ENCODE peak calls at places on chromosome 13, in nine cellular contexts. One of them, this sample, is unnamed.

GRCh38 chr13:105817011-105817410 is 718.5 kb downstream of the EFNB2 start:
- DNase-seq in AG10803: no peak
- DNase-seq in dorsolateral prefrontal cortex: no peak
- DNase-seq in thoracic aorta: no peak
- DNase-seq in IMR-90: no peak
- DNase-seq in hepatocyte: peak
- DNase-seq in AG09309: no peak
- DNase-seq in tibial artery: no peak
- DNase-seq in ovary: no peak
- DNase-seq in this sample: no peak

GRCh38 chr13:57824121-57824520 is 192.6 kb downstream of the PCDH17 start:
- DNase-seq in thoracic aorta: no peak
- DNase-seq in AG09309: no peak
- DNase-seq in ovary: no peak
- DNase-seq in dorsolateral prefrontal cortex: no peak
- DNase-seq in tibial artery: no peak
- DNase-seq in AG10803: no peak
- DNase-seq in IMR-90: no peak
- DNase-seq in hepatocyte: peak
- DNase-seq in this sample: no peak

GRCh38 chr13:32910530-32910929 is 105.7 kb upstream of the KL start:
- DNase-seq in dorsolateral prefrontal cortex: no peak
- DNase-seq in hepatocyte: no peak
- DNase-seq in tibial artery: no peak
- DNase-seq in IMR-90: no peak
- DNase-seq in ovary: no peak
- DNase-seq in AG09309: no peak
- DNase-seq in AG10803: peak
- DNase-seq in thoracic aorta: no peak
- DNase-seq in this sample: no peak

GRCh38 chr13:74210693-74211393 is 76.6 kb upstream of the KLF12 start:
- DNase-seq in AG09309: peak
- DNase-seq in dorsolateral prefrontal cortex: no peak
- DNase-seq in AG10803: peak
- DNase-seq in ovary: no peak
- DNase-seq in tibial artery: peak
- DNase-seq in IMR-90: peak
- DNase-seq in hepatocyte: peak
- DNase-seq in thoracic aorta: peak
- DNase-seq in this sample: peak

GRCh38 chr13:94329754-94330551 is 149.5 kb downstream of the DCT start:
- DNase-seq in IMR-90: peak
- DNase-seq in dorsolateral prefrontal cortex: no peak
- DNase-seq in ovary: peak
- DNase-seq in hepatocyte: peak
- DNase-seq in AG09309: peak
- DNase-seq in tibial artery: no peak
- DNase-seq in AG10803: peak
- DNase-seq in thoracic aorta: no peak
- DNase-seq in this sample: no peak

GRCh38 chr13:73722120-73722519 is 412.1 kb downstream of the KLF12 start:
- DNase-seq in AG10803: peak
- DNase-seq in ovary: no peak
- DNase-seq in IMR-90: peak
- DNase-seq in tibial artery: no peak
- DNase-seq in AG09309: peak
- DNase-seq in hepatocyte: peak
- DNase-seq in thoracic aorta: no peak
- DNase-seq in dorsolateral prefrontal cortex: no peak
- DNase-seq in this sample: no peak

GRCh38 chr13:21550918-21551317 is 53.1 kb downstream of the MICU2 start:
- DNase-seq in thoracic aorta: no peak
- DNase-seq in AG10803: no peak
- DNase-seq in ovary: no peak
- DNase-seq in dorsolateral prefrontal cortex: no peak
- DNase-seq in tibial artery: no peak
- DNase-seq in hepatocyte: no peak
- DNase-seq in AG09309: no peak
- DNase-seq in IMR-90: no peak
- DNase-seq in this sample: no peak

GRCh38 chr13:46654956-46655726 is 102.2 kb downstream of the LRCH1 start:
- DNase-seq in IMR-90: no peak
- DNase-seq in thoracic aorta: no peak
- DNase-seq in AG09309: no peak
- DNase-seq in ovary: no peak
- DNase-seq in AG10803: no peak
- DNase-seq in tibial artery: no peak
- DNase-seq in hepatocyte: no peak
- DNase-seq in dorsolateral prefrontal cortex: no peak
- DNase-seq in this sample: no peak

GRCh38 chr13:76882431-76882830 is 3.8 kb downstream of the KCTD12 start:
- DNase-seq in dorsolateral prefrontal cortex: no peak
- DNase-seq in AG10803: peak
- DNase-seq in AG09309: peak
- DNase-seq in thoracic aorta: no peak
- DNase-seq in hepatocyte: no peak
- DNase-seq in ovary: no peak
- DNase-seq in IMR-90: no peak
- DNase-seq in tibial artery: no peak
- DNase-seq in this sample: no peak

GRCh38 chr13:76885203-76886004 is 801 bp downstream of the KCTD12 start:
- DNase-seq in tibial artery: peak
- DNase-seq in AG10803: peak
- DNase-seq in ovary: peak
- DNase-seq in AG09309: no peak
- DNase-seq in IMR-90: peak
- DNase-seq in hepatocyte: peak
- DNase-seq in thoracic aorta: no peak
- DNase-seq in dorsolateral prefrontal cortex: peak
- DNase-seq in this sample: peak

GRCh38 chr13:76884571-76885202 is 1.5 kb downstream of the KCTD12 start:
- DNase-seq in tibial artery: no peak
- DNase-seq in ovary: peak
- DNase-seq in dorsolateral prefrontal cortex: no peak
- DNase-seq in AG09309: no peak
- DNase-seq in IMR-90: peak
- DNase-seq in thoracic aorta: no peak
- DNase-seq in hepatocyte: peak
- DNase-seq in AG10803: peak
- DNase-seq in this sample: no peak

GRCh38 chr13:76886005-76886291 is 257 bp downstream of the KCTD12 start:
- DNase-seq in ovary: peak
- DNase-seq in tibial artery: no peak
- DNase-seq in AG10803: no peak
- DNase-seq in dorsolateral prefrontal cortex: peak
- DNase-seq in IMR-90: no peak
- DNase-seq in hepatocyte: no peak
- DNase-seq in AG09309: no peak
- DNase-seq in thoracic aorta: no peak
- DNase-seq in this sample: no peak

GRCh38 chr13:76884167-76884566 is 2.0 kb downstream of the KCTD12 start:
- DNase-seq in ovary: peak
- DNase-seq in thoracic aorta: no peak
- DNase-seq in AG09309: no peak
- DNase-seq in IMR-90: no peak
- DNase-seq in dorsolateral prefrontal cortex: no peak
- DNase-seq in tibial artery: peak
- DNase-seq in AG10803: peak
- DNase-seq in hepatocyte: peak
- DNase-seq in this sample: no peak
- TF ChIP-seq CTCF in ovary: peak
- TF ChIP-seq CTCF in thoracic aorta: peak
- TF ChIP-seq CTCF in AG09309: peak
- TF ChIP-seq CTCF in IMR-90: no peak
- TF ChIP-seq CTCF in dorsolateral prefrontal cortex: no peak
- TF ChIP-seq CTCF in tibial artery: no peak
- TF ChIP-seq CTCF in AG10803: peak
- TF ChIP-seq CTCF in hepatocyte: peak
- TF ChIP-seq CTCF in this sample: no peak

GRCh38 chr13:29993196-29993595 is 142.8 kb upstream of the UBL3 start:
- DNase-seq in dorsolateral prefrontal cortex: no peak
- DNase-seq in thoracic aorta: no peak
- DNase-seq in IMR-90: no peak
- DNase-seq in hepatocyte: no peak
- DNase-seq in tibial artery: no peak
- DNase-seq in AG09309: no peak
- DNase-seq in ovary: no peak
- DNase-seq in AG10803: no peak
- DNase-seq in this sample: no peak

GRCh38 chr13:29991343-29991742 is 140.9 kb upstream of the UBL3 start:
- DNase-seq in AG10803: peak
- DNase-seq in ovary: no peak
- DNase-seq in hepatocyte: no peak
- DNase-seq in dorsolateral prefrontal cortex: no peak
- DNase-seq in thoracic aorta: no peak
- DNase-seq in IMR-90: peak
- DNase-seq in AG09309: peak
- DNase-seq in tibial artery: no peak
- DNase-seq in this sample: no peak

GRCh38 chr13:29996316-29996715 is 145.9 kb upstream of the UBL3 start:
- DNase-seq in thoracic aorta: no peak
- DNase-seq in AG09309: no peak
- DNase-seq in IMR-90: no peak
- DNase-seq in ovary: no peak
- DNase-seq in AG10803: no peak
- DNase-seq in tibial artery: no peak
- DNase-seq in dorsolateral prefrontal cortex: no peak
- DNase-seq in hepatocyte: no peak
- DNase-seq in this sample: no peak

GRCh38 chr13:29994911-29995601 is 144.6 kb upstream of the UBL3 start:
- DNase-seq in thoracic aorta: no peak
- DNase-seq in IMR-90: no peak
- DNase-seq in ovary: no peak
- DNase-seq in dorsolateral prefrontal cortex: no peak
- DNase-seq in tibial artery: peak
- DNase-seq in AG09309: no peak
- DNase-seq in hepatocyte: no peak
- DNase-seq in AG10803: peak
- DNase-seq in this sample: no peak

DNA sequence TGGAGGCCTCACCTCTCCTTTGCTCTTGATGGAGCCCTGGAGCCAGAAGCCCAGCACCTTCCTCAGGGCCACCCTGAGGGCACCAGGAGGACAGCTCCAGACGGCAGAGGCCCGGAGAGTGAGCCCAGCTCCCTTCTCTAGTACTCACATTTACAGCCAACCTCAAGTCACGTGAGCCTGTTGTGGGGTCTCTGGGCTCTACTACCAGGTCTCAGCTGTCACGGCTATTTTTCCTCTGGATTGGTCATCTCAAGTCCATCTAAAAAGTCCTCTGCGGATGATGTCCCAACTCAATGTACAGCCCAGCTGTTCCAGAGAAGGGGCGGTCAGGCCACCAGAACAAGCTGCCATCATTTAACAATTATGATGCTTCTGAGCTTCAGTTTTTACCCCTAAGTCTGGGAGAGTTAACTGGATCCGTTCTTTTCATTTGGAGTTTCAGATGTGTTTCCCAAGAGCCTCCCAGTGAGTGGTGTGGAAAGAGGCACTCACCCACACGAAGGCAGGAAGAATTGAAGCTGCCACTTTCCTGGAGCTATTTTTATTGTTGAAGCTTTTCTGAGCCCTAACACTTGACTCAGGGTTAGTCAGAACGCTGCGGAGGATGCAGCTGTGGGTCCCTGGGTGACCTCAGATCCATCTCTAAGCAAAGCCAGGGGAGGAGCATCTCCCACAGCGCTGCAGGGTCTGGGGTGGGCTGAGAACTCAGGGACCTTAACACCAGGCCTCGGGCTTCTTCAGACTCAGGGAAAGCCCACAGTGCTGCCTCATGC is 143.5 kb upstream of the UBL3 start:
- DNase-seq in tibial artery: no peak
- DNase-seq in hepatocyte: no peak
- DNase-seq in IMR-90: peak
- DNase-seq in AG10803: peak
- DNase-seq in ovary: no peak
- DNase-seq in AG09309: peak
- DNase-seq in thoracic aorta: no peak
- DNase-seq in dorsolateral prefrontal cortex: no peak
- DNase-seq in this sample: no peak
- H3K4me3 ChIP-seq in tibial artery: no peak
- H3K4me3 ChIP-seq in hepatocyte: no peak
- H3K4me3 ChIP-seq in IMR-90: no peak
- H3K4me3 ChIP-seq in AG10803: no peak
- H3K4me3 ChIP-seq in ovary: no peak
- H3K4me3 ChIP-seq in AG09309: no peak
- H3K4me3 ChIP-seq in thoracic aorta: no peak
- H3K4me3 ChIP-seq in dorsolateral prefrontal cortex: no peak
- H3K4me3 ChIP-seq in this sample: no peak

GRCh38 chr13:38577048-38577447 is 109.8 kb upstream of the FREM2 start:
- DNase-seq in ovary: no peak
- DNase-seq in hepatocyte: peak
- DNase-seq in tibial artery: no peak
- DNase-seq in AG09309: no peak
- DNase-seq in thoracic aorta: no peak
- DNase-seq in IMR-90: no peak
- DNase-seq in AG10803: peak
- DNase-seq in dorsolateral prefrontal cortex: no peak
- DNase-seq in this sample: no peak

GRCh38 chr13:38582133-38582532 is 104.7 kb upstream of the FREM2 start:
- DNase-seq in IMR-90: peak
- DNase-seq in dorsolateral prefrontal cortex: no peak
- DNase-seq in hepatocyte: peak
- DNase-seq in AG09309: no peak
- DNase-seq in tibial artery: no peak
- DNase-seq in thoracic aorta: no peak
- DNase-seq in ovary: no peak
- DNase-seq in AG10803: peak
- DNase-seq in this sample: no peak
- TF ChIP-seq CTCF in IMR-90: peak
- TF ChIP-seq CTCF in dorsolateral prefrontal cortex: peak
- TF ChIP-seq CTCF in hepatocyte: peak
- TF ChIP-seq CTCF in AG09309: peak
- TF ChIP-seq CTCF in tibial artery: peak
- TF ChIP-seq CTCF in thoracic aorta: peak
- TF ChIP-seq CTCF in ovary: peak
- TF ChIP-seq CTCF in AG10803: peak
- TF ChIP-seq CTCF in this sample: no peak

GRCh38 chr13:110562696-110563462 is 1.4 kb upstream of the RAB20 start:
- DNase-seq in thoracic aorta: no peak
- DNase-seq in tibial artery: no peak
- DNase-seq in AG10803: no peak
- DNase-seq in hepatocyte: no peak
- DNase-seq in AG09309: no peak
- DNase-seq in IMR-90: no peak
- DNase-seq in dorsolateral prefrontal cortex: no peak
- DNase-seq in ovary: no peak
- DNase-seq in this sample: no peak

GRCh38 chr13:110559986-110560385 is 1.5 kb downstream of the RAB20 start:
- DNase-seq in AG09309: no peak
- DNase-seq in AG10803: no peak
- DNase-seq in ovary: no peak
- DNase-seq in hepatocyte: no peak
- DNase-seq in tibial artery: no peak
- DNase-seq in IMR-90: no peak
- DNase-seq in dorsolateral prefrontal cortex: no peak
- DNase-seq in thoracic aorta: no peak
- DNase-seq in this sample: no peak

GRCh38 chr13:110559429-110559943 is 2.0 kb downstream of the RAB20 start:
- DNase-seq in ovary: peak
- DNase-seq in IMR-90: peak
- DNase-seq in hepatocyte: peak
- DNase-seq in tibial artery: peak
- DNase-seq in thoracic aorta: no peak
- DNase-seq in AG09309: no peak
- DNase-seq in dorsolateral prefrontal cortex: no peak
- DNase-seq in AG10803: peak
- DNase-seq in this sample: peak

GRCh38 chr13:110561335-110562033 is at the start of gene RAB20:
- DNase-seq in thoracic aorta: peak
- DNase-seq in ovary: peak
- DNase-seq in dorsolateral prefrontal cortex: no peak
- DNase-seq in IMR-90: peak
- DNase-seq in tibial artery: peak
- DNase-seq in AG09309: no peak
- DNase-seq in hepatocyte: peak
- DNase-seq in AG10803: peak
- DNase-seq in this sample: peak

DNA sequence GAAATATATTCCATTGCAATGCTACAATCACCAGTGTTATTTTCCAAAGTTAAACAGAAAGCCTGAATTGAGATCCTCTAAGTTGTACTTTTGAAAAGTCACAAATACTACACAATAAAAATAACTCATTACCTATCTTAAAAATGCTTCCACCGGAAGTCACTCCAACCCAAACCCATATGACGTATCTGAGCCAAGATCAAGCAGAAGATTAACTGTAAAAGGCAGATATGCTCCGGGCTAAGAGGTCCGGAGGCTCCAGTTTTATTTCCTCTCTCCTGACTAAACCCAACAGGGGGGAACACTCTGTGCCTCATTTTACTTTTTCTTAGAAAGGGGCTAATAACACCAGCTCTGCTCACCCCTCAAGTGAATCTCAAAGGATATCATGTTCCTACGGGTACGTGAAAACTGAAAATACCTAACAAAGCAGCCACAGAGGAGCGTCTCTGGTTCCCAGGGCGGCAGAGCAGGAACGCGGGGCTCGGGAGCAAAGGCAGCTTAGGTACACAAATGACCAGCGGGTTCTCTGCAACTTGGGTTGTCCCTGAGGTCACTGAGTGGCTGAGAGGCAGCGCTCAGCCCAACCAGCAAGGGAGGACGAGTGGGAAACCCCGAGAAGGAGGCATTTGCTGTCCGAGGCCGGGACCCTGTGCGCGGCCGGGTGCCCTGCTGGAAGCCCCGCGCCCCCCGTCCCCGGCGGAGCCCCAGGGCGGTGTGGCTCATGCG is 752 bp downstream of the RAB20 start:
- DNase-seq in AG09309: no peak
- DNase-seq in hepatocyte: peak
- DNase-seq in ovary: peak
- DNase-seq in IMR-90: no peak
- DNase-seq in thoracic aorta: no peak
- DNase-seq in AG10803: no peak
- DNase-seq in tibial artery: no peak
- DNase-seq in dorsolateral prefrontal cortex: no peak
- DNase-seq in this sample: peak
- H3K4me3 ChIP-seq in AG09309: peak
- H3K4me3 ChIP-seq in hepatocyte: peak
- H3K4me3 ChIP-seq in ovary: peak
- H3K4me3 ChIP-seq in IMR-90: peak
- H3K4me3 ChIP-seq in thoracic aorta: peak
- H3K4me3 ChIP-seq in AG10803: peak
- H3K4me3 ChIP-seq in tibial artery: peak
- H3K4me3 ChIP-seq in dorsolateral prefrontal cortex: peak
- H3K4me3 ChIP-seq in this sample: peak

This sample was measured in coronary artery.